ENCODE peak calls at places on chromosomes 5 and 9, in ten cellular contexts. M, X, I, H, Z, E, B, U, R and S are unnamed samples.

GRCh38 chr5:122076023-122076422 is 2.0 kb downstream of the LOX start:
- DNase-seq in M (no peak), X (peak), I (no peak), H (peak), Z (no peak), E (peak), B (peak), U (no peak), R (no peak), S (no peak)

GRCh38 chr5:1199649-1200494 is 1.5 kb upstream of the SLC6A19 start:
- DNase-seq in M (no peak), X (no peak), I (no peak), H (no peak), Z (no peak), E (no peak), B (no peak), U (no peak), R (no peak), S (no peak)

GRCh38 chr5:107668933-107669542 is 1.7 kb downstream of the EFNA5 start:
- DNase-seq in M (no peak), X (peak), I (peak), H (no peak), Z (no peak), E (peak), B (no peak), U (no peak), R (no peak), S (no peak)

GRCh38 chr5:65739162-65739561 is 17.2 kb downstream of the NLN start:
- DNase-seq in M (no peak), X (no peak), I (no peak), H (no peak), Z (no peak), E (no peak), B (no peak), U (no peak), R (no peak), S (no peak)

GRCh38 chr5:33170414-33170813 is 270.4 kb upstream of the TARS1 start:
- DNase-seq in M (no peak), X (no peak), I (no peak), H (no peak), Z (no peak), E (peak), B (peak), U (no peak), R (no peak), S (no peak)

GRCh38 chr9:137452761-137453642 is 6.1 kb downstream of the NSMF start:
- DNase-seq in M (no peak), X (no peak), I (no peak), H (no peak), Z (no peak), E (no peak), B (no peak), U (no peak), R (no peak), S (no peak)

GRCh38 chr9:112764837-112765236 is 14.3 kb downstream of the SNX30 start:
- DNase-seq in M (no peak), X (no peak), I (no peak), H (peak), Z (no peak), E (no peak), B (no peak), U (no peak), R (no peak), S (no peak)

GRCh38 chr5:162473051-162473714 is 405.6 kb downstream of the GABRG2 start:
- DNase-seq in M (no peak), X (no peak), I (no peak), H (no peak), Z (no peak), E (no peak), B (no peak), U (no peak), R (no peak), S (no peak)

GRCh38 chr5:179285236-179285635 is 60.0 kb downstream of the ADAMTS2 start:
- DNase-seq in M (no peak), X (no peak), I (no peak), H (no peak), Z (no peak), E (peak), B (no peak), U (no peak), R (no peak), S (no peak)

GRCh38 chr5:116539222-116539621 is 35.4 kb downstream of the SEMA6A start:
- DNase-seq in M (no peak), X (no peak), I (no peak), H (no peak), Z (no peak), E (no peak), B (no peak), U (no peak), R (no peak), S (no peak)

GRCh38 chr9:95313010-95313498 is 4.5 kb downstream of the FANCC start:
- DNase-seq in M (peak), X (peak), I (peak), H (peak), Z (peak), E (peak), B (peak), U (no peak), R (peak), S (peak)

GRCh38 chr5:2014058-2014610 is 131.4 kb upstream of the IRX4 start:
- DNase-seq in M (no peak), X (no peak), I (no peak), H (no peak), Z (no peak), E (no peak), B (no peak), U (no peak), R (no peak), S (no peak)

GRCh38 chr9:3828495-3828894 is 302.7 kb upstream of the RFX3 start:
- DNase-seq in M (no peak), X (no peak), I (peak), H (peak), Z (no peak), E (peak), B (peak), U (peak), R (no peak), S (no peak)

GRCh38 chr9:132878695-132879064 is at the start of gene SPACA9:
- DNase-seq in M (peak), X (peak), I (peak), H (peak), Z (peak), E (peak), B (peak), U (no peak), R (peak), S (peak)

GRCh38 chr5:14467886-14468285 is 113.7 kb upstream of the OTULINL start:
- DNase-seq in M (no peak), X (no peak), I (no peak), H (no peak), Z (no peak), E (no peak), B (peak), U (no peak), R (no peak), S (no peak)